ENCODE peak calls at places on chromosome 11, in ten cellular contexts. E is activated CD4-positive, alpha-beta T cell treated with anti-CD3 and anti-CD28 coated beads for 48 hours; S is stomach; T is M059J; A is occipital lobe; R is kidney epithelial cell; H is putamen; L is sciatic nerve; N is sigmoid colon; P is epithelial cell of esophagus. O is an unnamed sample.

GRCh38 chr11:86818466-86819282 is 18.3 kb downstream of the PRSS23 start:
- DNase-seq in E (no peak), S (no peak), T (peak; percentile 82), A (no peak), R (no peak), H (peak; percentile 68), L (no peak), N (no peak), P (peak; percentile 78), O (peak; percentile 85)

GRCh38 chr11:844693-845644 is 2.3 kb downstream of the TSPAN4 start:
- DNase-seq in E (no peak), S (peak; percentile 77), T (peak; percentile 87), A (no peak), R (no peak), H (no peak), L (peak; percentile 96), N (peak; percentile 99), P (peak; percentile 29), O (peak; percentile 92)

GRCh38 chr11:10429526-10429925 is 25.5 kb upstream of the AMPD3 start:
- DNase-seq in E (no peak), S (no peak), T (no peak), A (no peak), R (no peak), H (no peak), L (no peak), N (no peak), P (no peak), O (no peak)

GRCh38 chr11:108886608-108887007 is 221.7 kb downstream of the DDX10 start:
- DNase-seq in E (no peak), S (no peak), T (peak; percentile 82), A (no peak), R (no peak), H (no peak), L (no peak), N (no peak), P (peak; percentile 68), O (peak; percentile 59)

GRCh38 chr11:126039485-126040271 is 23.0 kb downstream of the CDON start:
- DNase-seq in E (no peak), S (no peak), T (peak; percentile 50), A (no peak), R (no peak), H (no peak), L (no peak), N (no peak), P (peak; percentile 14), O (no peak)

GRCh38 chr11:18233912-18234311 is 2.7 kb downstream of the SAA4 start:
- DNase-seq in E (no peak), S (no peak), T (no peak), A (no peak), R (no peak), H (no peak), L (no peak), N (no peak), P (no peak), O (no peak)

GRCh38 chr11:88398372-88399140 is 61.0 kb upstream of the CTSC start:
- DNase-seq in E (no peak), S (no peak), T (peak; percentile 80), A (no peak), R (peak; percentile 31), H (no peak), L (no peak), N (no peak), P (peak; percentile 92), O (peak; percentile 49)

GRCh38 chr11:14902650-14903350 is 10.8 kb upstream of the CYP2R1 start:
- DNase-seq in E (no peak), S (no peak), T (peak; percentile 73), A (no peak), R (no peak), H (no peak), L (no peak), N (no peak), P (peak; percentile 87), O (peak; percentile 45)

GRCh38 chr11:6547177-6547576 is 50.1 kb downstream of the DNHD1 start:
- DNase-seq in E (no peak), S (no peak), T (no peak), A (no peak), R (no peak), H (no peak), L (no peak), N (no peak), P (no peak), O (no peak)

GRCh38 chr11:109994896-109995295 is 98.3 kb upstream of the ZC3H12C start:
- DNase-seq in E (no peak), S (no peak), T (peak; percentile 32), A (no peak), R (no peak), H (no peak), L (no peak), N (no peak), P (no peak), O (peak; percentile 10)

GRCh38 chr11:34408580-34409172 is 30.1 kb upstream of the CAT start:
- DNase-seq in E (no peak), S (no peak), T (no peak), A (no peak), R (no peak), H (no peak), L (no peak), N (no peak), P (no peak), O (no peak)

GRCh38 chr11:96708469-96708868 is 318.7 kb downstream of the JRKL start:
- DNase-seq in E (no peak), S (no peak), T (peak; percentile 27), A (no peak), R (no peak), H (no peak), L (no peak), N (no peak), P (no peak), O (no peak)

GRCh38 chr11:62985351-62985750 is 584 bp upstream of the SLC22A6 start:
- DNase-seq in E (no peak), S (no peak), T (no peak), A (no peak), R (no peak), H (peak; percentile 48), L (no peak), N (no peak), P (no peak), O (no peak)

GRCh38 chr11:74453373-74453975 is 13.9 kb downstream of the KCNE3 start:
- DNase-seq in E (peak; percentile 78), S (peak; percentile 79), T (peak; percentile 60), A (no peak), R (no peak), H (no peak), L (peak; percentile 81), N (peak; percentile 78), P (peak; percentile 75), O (peak; percentile 64)

GRCh38 chr11:20156280-20156875 is 3.9 kb downstream of the DBX1 start:
- DNase-seq in E (peak; percentile 55), S (no peak), T (no peak), A (no peak), R (no peak), H (no peak), L (no peak), N (no peak), P (no peak), O (no peak)

GRCh38 chr11:121671276-121672168 is 218.8 kb upstream of the SORL1-AS1 start:
- DNase-seq in E (no peak), S (no peak), T (peak; percentile 51), A (no peak), R (peak; percentile 63), H (peak; percentile 65), L (no peak), N (no peak), P (no peak), O (peak; percentile 72)

GRCh38 chr11:7575841-7576451 is 62.1 kb downstream of the PPFIBP2 start:
- DNase-seq in E (peak; percentile 40), S (peak; percentile 74), T (peak; percentile 53), A (no peak), R (no peak), H (peak; percentile 59), L (no peak), N (no peak), P (peak; percentile 61), O (no peak)

GRCh38 chr11:31815743-31816466 is 4.8 kb upstream of the PAX6 start:
- DNase-seq in E (no peak), S (no peak), T (peak; percentile 28), A (no peak), R (no peak), H (no peak), L (no peak), N (no peak), P (no peak), O (no peak)

GRCh38 chr11:9153651-9154050 is 62.3 kb upstream of the SCUBE2 start:
- DNase-seq in E (no peak), S (no peak), T (no peak), A (no peak), R (no peak), H (no peak), L (no peak), N (no peak), P (no peak), O (no peak)

GRCh38 chr11:64059339-64060176 is 23.8 kb downstream of the FLRT1 start:
- DNase-seq in E (no peak), S (no peak), T (no peak), A (no peak), R (no peak), H (no peak), L (no peak), N (no peak), P (no peak), O (no peak)

GRCh38 chr11:58784995-58785394 is 53.3 kb upstream of the GLYAT start:
- DNase-seq in E (no peak), S (no peak), T (no peak), A (no peak), R (no peak), H (no peak), L (no peak), N (no peak), P (no peak), O (no peak)

GRCh38 chr11:116595305-116595880 is 177.4 kb downstream of the BUD13 start:
- DNase-seq in E (no peak), S (no peak), T (no peak), A (no peak), R (no peak), H (no peak), L (no peak), N (peak; percentile 13), P (no peak), O (no peak)

GRCh38 chr11:2667940-2668339 is 31.9 kb downstream of the KCNQ1OT1 start:
- DNase-seq in E (no peak), S (peak; percentile 15), T (no peak), A (no peak), R (no peak), H (no peak), L (no peak), N (peak; percentile 18), P (no peak), O (no peak)

GRCh38 chr11:47864910-47865309 is 16.8 kb upstream of the NUP160 start:
- DNase-seq in E (no peak), S (no peak), T (no peak), A (no peak), R (no peak), H (no peak), L (no peak), N (no peak), P (no peak), O (no peak)

GRCh38 chr11:46291441-46292143 is 14.1 kb downstream of the CREB3L1 start:
- DNase-seq in E (no peak), S (peak; percentile 50), T (peak; percentile 87), A (no peak), R (no peak), H (no peak), L (no peak), N (peak; percentile 83), P (no peak), O (peak; percentile 79)

GRCh38 chr11:119101367-119101758 is 290 bp downstream of the DPAGT1 start:
- DNase-seq in E (peak; percentile 48), S (no peak), T (peak; percentile 55), A (no peak), R (no peak), H (no peak), L (no peak), N (no peak), P (no peak), O (no peak)

GRCh38 chr11:69121021-69121420 is 34.7 kb upstream of the SMIM38 start:
- DNase-seq in E (no peak), S (no peak), T (no peak), A (no peak), R (no peak), H (no peak), L (no peak), N (no peak), P (peak; percentile 58), O (no peak)

GRCh38 chr11:116215471-116216113 is 557.2 kb downstream of the BUD13 start:
- DNase-seq in E (no peak), S (no peak), T (no peak), A (no peak), R (no peak), H (no peak), L (no peak), N (no peak), P (no peak), O (no peak)

O was measured in astrocyte of the spinal cord.